ENCODE peak calls at places on chromosomes 12 and 14, in seven cellular contexts. One of them, this sample, is unnamed.

GRCh38 chr12:2395352-2395977 is 342.7 kb downstream of the CACNA1C start:
- DNase-seq in heart left ventricle: peak; percentile 73
- DNase-seq in A549: peak; percentile 52
- DNase-seq in testis: peak; percentile 64
- DNase-seq in tibial nerve: no peak
- DNase-seq in uterus: no peak
- DNase-seq in IMR-90: peak; percentile 28
- DNase-seq in this sample: no peak

GRCh38 chr12:46027172-46027571 is 36.8 kb upstream of the SCAF11 start:
- DNase-seq in heart left ventricle: no peak
- DNase-seq in A549: no peak
- DNase-seq in testis: no peak
- DNase-seq in tibial nerve: no peak
- DNase-seq in uterus: no peak
- DNase-seq in IMR-90: no peak
- DNase-seq in this sample: no peak

GRCh38 chr12:111434680-111435338 is 29.1 kb downstream of the SH2B3 start:
- DNase-seq in heart left ventricle: peak; percentile 82
- DNase-seq in A549: no peak
- DNase-seq in testis: peak; percentile 65
- DNase-seq in tibial nerve: no peak
- DNase-seq in uterus: peak; percentile 74
- DNase-seq in IMR-90: peak; percentile 62
- DNase-seq in this sample: peak; percentile 81

GRCh38 chr12:120677765-120678473 is 9.0 kb upstream of the MLEC start:
- DNase-seq in heart left ventricle: peak; percentile 69
- DNase-seq in A549: peak; percentile 37
- DNase-seq in testis: no peak
- DNase-seq in tibial nerve: no peak
- DNase-seq in uterus: peak; percentile 64
- DNase-seq in IMR-90: no peak
- DNase-seq in this sample: no peak

GRCh38 chr12:20368653-20369163 is 371 bp downstream of the PDE3A start:
- DNase-seq in heart left ventricle: peak; percentile 70
- DNase-seq in A549: peak; percentile 15
- DNase-seq in testis: peak; percentile 28
- DNase-seq in tibial nerve: no peak
- DNase-seq in uterus: peak; percentile 29
- DNase-seq in IMR-90: peak; percentile 37
- DNase-seq in this sample: peak; percentile 13

GRCh38 chr14:26255213-26255612 is 342.6 kb downstream of the NOVA1 start:
- DNase-seq in heart left ventricle: no peak
- DNase-seq in A549: no peak
- DNase-seq in testis: no peak
- DNase-seq in tibial nerve: no peak
- DNase-seq in uterus: peak; percentile 25
- DNase-seq in IMR-90: peak; percentile 31
- DNase-seq in this sample: no peak

GRCh38 chr14:103186241-103186835 is 63.1 kb downstream of the TNFAIP2 start:
- DNase-seq in heart left ventricle: no peak
- DNase-seq in A549: no peak
- DNase-seq in testis: no peak
- DNase-seq in tibial nerve: no peak
- DNase-seq in uterus: peak; percentile 10
- DNase-seq in IMR-90: no peak
- DNase-seq in this sample: no peak

GRCh38 chr12:95253386-95253785 is 35.8 kb downstream of the VEZT start:
- DNase-seq in heart left ventricle: no peak
- DNase-seq in A549: no peak
- DNase-seq in testis: no peak
- DNase-seq in tibial nerve: no peak
- DNase-seq in uterus: no peak
- DNase-seq in IMR-90: no peak
- DNase-seq in this sample: no peak

GRCh38 chr12:103422328-103422727 is 73.4 kb downstream of the C12orf42 start:
- DNase-seq in heart left ventricle: no peak
- DNase-seq in A549: no peak
- DNase-seq in testis: no peak
- DNase-seq in tibial nerve: no peak
- DNase-seq in uterus: no peak
- DNase-seq in IMR-90: no peak
- DNase-seq in this sample: no peak

GRCh38 chr14:73884438-73885190 is 2.0 kb upstream of the ZNF410 start:
- DNase-seq in heart left ventricle: no peak
- DNase-seq in A549: no peak
- DNase-seq in testis: no peak
- DNase-seq in tibial nerve: no peak
- DNase-seq in uterus: no peak
- DNase-seq in IMR-90: no peak
- DNase-seq in this sample: no peak

GRCh38 chr14:73887116-73887490 is 444 bp downstream of the ZNF410 start:
- DNase-seq in heart left ventricle: no peak
- DNase-seq in A549: peak; percentile 23
- DNase-seq in testis: peak; percentile 56
- DNase-seq in tibial nerve: no peak
- DNase-seq in uterus: no peak
- DNase-seq in IMR-90: peak; percentile 27
- DNase-seq in this sample: no peak

GRCh38 chr14:73888460-73888725 is 1.7 kb downstream of the ZNF410 start:
- DNase-seq in heart left ventricle: no peak
- DNase-seq in A549: no peak
- DNase-seq in testis: no peak
- DNase-seq in tibial nerve: no peak
- DNase-seq in uterus: no peak
- DNase-seq in IMR-90: no peak
- DNase-seq in this sample: no peak

GRCh38 chr14:73887704-73888459 is 1.2 kb downstream of the ZNF410 start:
- DNase-seq in heart left ventricle: no peak
- DNase-seq in A549: no peak
- DNase-seq in testis: no peak
- DNase-seq in tibial nerve: no peak
- DNase-seq in uterus: no peak
- DNase-seq in IMR-90: no peak
- DNase-seq in this sample: no peak

DNA sequence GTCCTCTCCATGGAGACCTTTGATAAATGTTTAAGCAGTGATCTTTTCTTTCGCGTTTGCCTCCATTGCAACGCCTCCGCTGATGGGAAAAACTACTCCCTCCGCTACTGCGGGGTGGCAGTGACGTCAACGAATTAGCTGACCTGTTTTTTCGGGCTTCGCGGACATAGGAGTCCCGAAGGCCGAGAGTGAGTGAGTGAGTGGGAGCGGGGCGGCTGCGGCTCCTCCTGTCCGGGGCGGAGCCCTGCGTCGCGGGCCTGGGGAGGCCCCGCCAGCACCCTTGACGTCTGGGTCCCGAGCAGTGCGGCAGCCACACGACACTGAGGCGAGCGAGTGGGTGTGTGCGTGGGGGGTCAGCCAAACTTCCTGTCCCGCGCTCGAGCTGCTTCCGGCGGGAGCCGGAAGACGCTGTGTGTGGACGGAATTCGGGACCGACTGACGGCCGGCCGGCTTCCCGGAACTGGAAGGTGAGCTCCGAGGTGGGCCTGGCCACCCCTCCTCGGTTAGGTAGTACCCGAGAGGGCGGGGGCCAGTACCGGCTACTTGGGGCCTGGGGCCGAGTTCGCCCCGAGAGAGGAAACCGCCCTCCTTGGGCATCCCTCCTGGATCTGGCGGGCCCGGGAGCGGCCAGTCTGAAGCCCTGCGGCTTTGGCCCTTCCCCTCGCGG is at the start of gene ZNF410:
- DNase-seq in heart left ventricle: peak; percentile 96
- DNase-seq in A549: peak; percentile 92
- DNase-seq in testis: peak; percentile 97
- DNase-seq in tibial nerve: peak; percentile 82
- DNase-seq in uterus: peak; percentile 93
- DNase-seq in IMR-90: peak; percentile 98
- DNase-seq in this sample: peak; percentile 93
- TF ChIP-seq POLR2A in heart left ventricle: no peak
- TF ChIP-seq POLR2A in A549: peak; percentile 41
- TF ChIP-seq POLR2A in testis: peak; percentile 66
- TF ChIP-seq POLR2A in tibial nerve: peak; percentile 76
- TF ChIP-seq POLR2A in uterus: peak; percentile 80
- TF ChIP-seq POLR2A in IMR-90: peak; percentile 85
- TF ChIP-seq POLR2A in this sample: peak; percentile 82

GRCh38 chr14:51614707-51615106 is 37.0 kb upstream of the FRMD6 start:
- DNase-seq in heart left ventricle: no peak
- DNase-seq in A549: no peak
- DNase-seq in testis: no peak
- DNase-seq in tibial nerve: no peak
- DNase-seq in uterus: no peak
- DNase-seq in IMR-90: peak; percentile 55
- DNase-seq in this sample: no peak

GRCh38 chr14:51613436-51613835 is 38.3 kb upstream of the FRMD6 start:
- DNase-seq in heart left ventricle: no peak
- DNase-seq in A549: no peak
- DNase-seq in testis: no peak
- DNase-seq in tibial nerve: no peak
- DNase-seq in uterus: no peak
- DNase-seq in IMR-90: no peak
- DNase-seq in this sample: no peak

GRCh38 chr14:51610766-51611165 is 40.9 kb upstream of the FRMD6 start:
- DNase-seq in heart left ventricle: no peak
- DNase-seq in A549: no peak
- DNase-seq in testis: no peak
- DNase-seq in tibial nerve: no peak
- DNase-seq in uterus: no peak
- DNase-seq in IMR-90: no peak
- DNase-seq in this sample: no peak

GRCh38 chr14:51609987-51610283 is 41.8 kb upstream of the FRMD6 start:
- DNase-seq in heart left ventricle: no peak
- DNase-seq in A549: no peak
- DNase-seq in testis: no peak
- DNase-seq in tibial nerve: no peak
- DNase-seq in uterus: peak; percentile 30
- DNase-seq in IMR-90: peak; percentile 59
- DNase-seq in this sample: no peak

DNA sequence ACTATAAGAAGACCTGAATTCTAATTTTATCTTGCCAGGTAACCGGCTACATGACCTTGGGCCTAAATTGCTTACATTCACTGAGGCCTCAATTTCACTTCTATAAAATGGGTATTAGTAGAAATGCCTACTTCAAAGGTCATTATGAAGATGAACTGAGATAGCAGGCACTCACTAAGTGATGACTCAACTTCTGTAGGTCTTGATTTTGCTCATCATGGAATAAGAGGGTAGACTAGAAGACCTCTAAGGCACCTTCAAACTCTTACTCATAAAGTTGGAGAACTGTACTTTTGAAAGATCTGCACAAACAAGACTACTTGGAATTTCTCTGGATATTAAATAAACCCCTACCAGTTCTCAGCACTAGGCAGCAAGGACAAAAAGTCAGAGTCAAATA is 39.3 kb upstream of the FRMD6 start:
- DNase-seq in heart left ventricle: no peak
- DNase-seq in A549: no peak
- DNase-seq in testis: no peak
- DNase-seq in tibial nerve: no peak
- DNase-seq in uterus: no peak
- DNase-seq in IMR-90: no peak
- DNase-seq in this sample: no peak
- H3K4me1 ChIP-seq in heart left ventricle: peaks cover 10% of the 10 kb centered on the region
- H3K4me1 ChIP-seq in A549: peaks cover 21% of the 10 kb centered on the region
- H3K4me1 ChIP-seq in testis: peaks cover 6% of the 10 kb centered on the region
- H3K4me1 ChIP-seq in tibial nerve: peaks cover 30% of the 10 kb centered on the region
- H3K4me1 ChIP-seq in uterus: peaks cover under 1% of the 10 kb centered on the region
- H3K4me1 ChIP-seq in IMR-90: peaks cover 28% of the 10 kb centered on the region
- H3K4me1 ChIP-seq in this sample: peaks cover 1% of the 10 kb centered on the region

GRCh38 chr12:51270067-51270846 is at the start of gene SMAGP:
- DNase-seq in heart left ventricle: peak; percentile 79
- DNase-seq in A549: peak; percentile 61
- DNase-seq in testis: peak; percentile 48
- DNase-seq in tibial nerve: no peak
- DNase-seq in uterus: peak; percentile 31
- DNase-seq in IMR-90: peak; percentile 21
- DNase-seq in this sample: peak; percentile 71

GRCh38 chr12:51275088-51275487 is 4.9 kb upstream of the SMAGP start:
- DNase-seq in heart left ventricle: no peak
- DNase-seq in A549: no peak
- DNase-seq in testis: no peak
- DNase-seq in tibial nerve: no peak
- DNase-seq in uterus: no peak
- DNase-seq in IMR-90: no peak
- DNase-seq in this sample: no peak

GRCh38 chr12:51265024-51265423 is 5.2 kb downstream of the SMAGP start:
- DNase-seq in heart left ventricle: no peak
- DNase-seq in A549: no peak
- DNase-seq in testis: no peak
- DNase-seq in tibial nerve: no peak
- DNase-seq in uterus: no peak
- DNase-seq in IMR-90: no peak
- DNase-seq in this sample: no peak

GRCh38 chr12:51269174-51270066 is 795 bp downstream of the SMAGP start:
- DNase-seq in heart left ventricle: peak; percentile 72
- DNase-seq in A549: peak; percentile 76
- DNase-seq in testis: peak; percentile 52
- DNase-seq in tibial nerve: no peak
- DNase-seq in uterus: no peak
- DNase-seq in IMR-90: no peak
- DNase-seq in this sample: peak; percentile 25

GRCh38 chr12:51270847-51271518 is 768 bp upstream of the SMAGP start:
- DNase-seq in heart left ventricle: no peak
- DNase-seq in A549: peak; percentile 35
- DNase-seq in testis: no peak
- DNase-seq in tibial nerve: no peak
- DNase-seq in uterus: no peak
- DNase-seq in IMR-90: peak; percentile 86
- DNase-seq in this sample: no peak
- TF ChIP-seq POLR2A in heart left ventricle: no peak
- TF ChIP-seq POLR2A in A549: no peak
- TF ChIP-seq POLR2A in testis: no peak
- TF ChIP-seq POLR2A in tibial nerve: no peak
- TF ChIP-seq POLR2A in uterus: no peak
- TF ChIP-seq POLR2A in IMR-90: no peak
- TF ChIP-seq POLR2A in this sample: no peak

GRCh38 chr12:110247340-110248095 is 33.5 kb upstream of the ATP2A2 start:
- DNase-seq in heart left ventricle: no peak
- DNase-seq in A549: peak; percentile 90
- DNase-seq in testis: no peak
- DNase-seq in tibial nerve: no peak
- DNase-seq in uterus: no peak
- DNase-seq in IMR-90: no peak
- DNase-seq in this sample: no peak
- H3K4me1 ChIP-seq in heart left ventricle: peaks cover 57% of the 10 kb centered on the region
- H3K4me1 ChIP-seq in A549: peaks cover 76% of the 10 kb centered on the region
- H3K4me1 ChIP-seq in testis: peaks cover 26% of the 10 kb centered on the region
- H3K4me1 ChIP-seq in tibial nerve: peaks cover 11% of the 10 kb centered on the region
- H3K4me1 ChIP-seq in uterus: no peaks in the 10 kb centered on the region
- H3K4me1 ChIP-seq in IMR-90: peaks cover 27% of the 10 kb centered on the region
- H3K4me1 ChIP-seq in this sample: peaks cover 13% of the 10 kb centered on the region

GRCh38 chr12:32362892-32363291 is 36.5 kb upstream of the FGD4 start:
- DNase-seq in heart left ventricle: no peak
- DNase-seq in A549: no peak
- DNase-seq in testis: no peak
- DNase-seq in tibial nerve: no peak
- DNase-seq in uterus: no peak
- DNase-seq in IMR-90: no peak
- DNase-seq in this sample: no peak

GRCh38 chr12:32353540-32353939 is 45.8 kb upstream of the FGD4 start:
- DNase-seq in heart left ventricle: no peak
- DNase-seq in A549: no peak
- DNase-seq in testis: no peak
- DNase-seq in tibial nerve: no peak
- DNase-seq in uterus: no peak
- DNase-seq in IMR-90: no peak
- DNase-seq in this sample: no peak

GRCh38 chr12:32357601-32358249 is 41.6 kb upstream of the FGD4 start:
- DNase-seq in heart left ventricle: no peak
- DNase-seq in A549: no peak
- DNase-seq in testis: no peak
- DNase-seq in tibial nerve: no peak
- DNase-seq in uterus: no peak
- DNase-seq in IMR-90: no peak
- DNase-seq in this sample: no peak
- TF ChIP-seq POLR2A in heart left ventricle: no peak
- TF ChIP-seq POLR2A in A549: no peak
- TF ChIP-seq POLR2A in testis: no peak
- TF ChIP-seq POLR2A in tibial nerve: no peak
- TF ChIP-seq POLR2A in uterus: no peak
- TF ChIP-seq POLR2A in IMR-90: no peak
- TF ChIP-seq POLR2A in this sample: no peak

This sample was measured in ovary.